ENCODE peak calls at places on chromosome 10, in ten cellular contexts. One of them, this sample, is unnamed.
A peak's percentile ranks its signal among the peaks of the same experiment; 100 is the strongest.

GRCh38 chr10:55146032-55146431 is 345.0 kb upstream of the PCDH15 start:
- DNase-seq in astrocyte: peak; percentile 78
- DNase-seq in neural progenitor cell: no peak
- DNase-seq in H9: no peak
- DNase-seq in IMR-90: no peak
- DNase-seq in mammary epithelial cell: peak; percentile 32
- DNase-seq in endothelial cell of umbilical vein: peak; percentile 24
- DNase-seq in fibroblast of lung: peak; percentile 91
- DNase-seq in mesendoderm: no peak
- DNase-seq in H1: no peak
- DNase-seq in this sample: peak; percentile 24

GRCh38 chr10:19929466-19930140 is 113.4 kb downstream of the PLXDC2 start:
- DNase-seq in mammary epithelial cell: peak; percentile 80
- DNase-seq in neural progenitor cell: no peak
- DNase-seq in H1: no peak
- DNase-seq in astrocyte: peak; percentile 86
- DNase-seq in H9: no peak
- DNase-seq in mesendoderm: no peak
- DNase-seq in IMR-90: peak; percentile 77
- DNase-seq in fibroblast of lung: peak; percentile 84
- DNase-seq in endothelial cell of umbilical vein: peak; percentile 61
- DNase-seq in this sample: peak; percentile 74

GRCh38 chr10:17113346-17113745 is 16.3 kb downstream of the CUBN start:
- DNase-seq in fibroblast of lung: no peak
- DNase-seq in mammary epithelial cell: peak; percentile 95
- DNase-seq in mesendoderm: no peak
- DNase-seq in astrocyte: no peak
- DNase-seq in neural progenitor cell: no peak
- DNase-seq in H9: no peak
- DNase-seq in IMR-90: no peak
- DNase-seq in H1: no peak
- DNase-seq in endothelial cell of umbilical vein: no peak
- DNase-seq in this sample: peak; percentile 20

GRCh38 chr10:123144697-123145541 is 3.0 kb upstream of the HMX2 start:
- DNase-seq in mammary epithelial cell: peak; percentile 14
- DNase-seq in H9: peak; percentile 71
- DNase-seq in neural progenitor cell: peak; percentile 55
- DNase-seq in astrocyte: no peak
- DNase-seq in endothelial cell of umbilical vein: no peak
- DNase-seq in IMR-90: no peak
- DNase-seq in mesendoderm: peak; percentile 64
- DNase-seq in H1: no peak
- DNase-seq in fibroblast of lung: no peak
- DNase-seq in this sample: peak; percentile 21

GRCh38 chr10:5948999-5949759 is 28.2 kb downstream of the IL15RA start:
- DNase-seq in H1: peak; percentile 38
- DNase-seq in mammary epithelial cell: peak; percentile 55
- DNase-seq in IMR-90: peak; percentile 71
- DNase-seq in fibroblast of lung: peak; percentile 76
- DNase-seq in astrocyte: peak; percentile 37
- DNase-seq in endothelial cell of umbilical vein: peak; percentile 82
- DNase-seq in H9: peak; percentile 76
- DNase-seq in mesendoderm: peak; percentile 75
- DNase-seq in neural progenitor cell: peak; percentile 71
- DNase-seq in this sample: peak; percentile 76

GRCh38 chr10:91616124-91616523 is 16.7 kb downstream of the PPP1R3C start:
- DNase-seq in endothelial cell of umbilical vein: no peak
- DNase-seq in mammary epithelial cell: no peak
- DNase-seq in H1: no peak
- DNase-seq in neural progenitor cell: no peak
- DNase-seq in astrocyte: peak; percentile 93
- DNase-seq in H9: no peak
- DNase-seq in IMR-90: no peak
- DNase-seq in fibroblast of lung: peak; percentile 54
- DNase-seq in mesendoderm: no peak
- DNase-seq in this sample: no peak

GRCh38 chr10:6409982-6410694 is 169.9 kb downstream of the PRKCQ start:
- DNase-seq in H9: no peak
- DNase-seq in H1: no peak
- DNase-seq in mesendoderm: peak; percentile 67
- DNase-seq in IMR-90: peak; percentile 76
- DNase-seq in mammary epithelial cell: peak; percentile 35
- DNase-seq in neural progenitor cell: no peak
- DNase-seq in endothelial cell of umbilical vein: peak; percentile 21
- DNase-seq in fibroblast of lung: peak; percentile 93
- DNase-seq in astrocyte: peak; percentile 39
- DNase-seq in this sample: peak; percentile 78

GRCh38 chr10:112628951-112629604 is 182.1 kb downstream of the VTI1A start:
- DNase-seq in endothelial cell of umbilical vein: no peak
- DNase-seq in H1: no peak
- DNase-seq in mammary epithelial cell: no peak
- DNase-seq in neural progenitor cell: no peak
- DNase-seq in IMR-90: no peak
- DNase-seq in fibroblast of lung: no peak
- DNase-seq in astrocyte: no peak
- DNase-seq in mesendoderm: no peak
- DNase-seq in H9: no peak
- DNase-seq in this sample: no peak

GRCh38 chr10:106931159-106931852 is 233.2 kb downstream of the SORCS1 start:
- DNase-seq in mesendoderm: no peak
- DNase-seq in H9: no peak
- DNase-seq in fibroblast of lung: no peak
- DNase-seq in neural progenitor cell: no peak
- DNase-seq in mammary epithelial cell: no peak
- DNase-seq in IMR-90: no peak
- DNase-seq in H1: no peak
- DNase-seq in endothelial cell of umbilical vein: no peak
- DNase-seq in astrocyte: no peak
- DNase-seq in this sample: no peak

GRCh38 chr10:22086730-22087364 is 83.3 kb upstream of the DNAJC1 start:
- DNase-seq in IMR-90: peak; percentile 54
- DNase-seq in endothelial cell of umbilical vein: no peak
- DNase-seq in mesendoderm: peak; percentile 79
- DNase-seq in H1: no peak
- DNase-seq in neural progenitor cell: peak; percentile 57
- DNase-seq in mammary epithelial cell: peak; percentile 27
- DNase-seq in astrocyte: peak; percentile 36
- DNase-seq in H9: peak; percentile 54
- DNase-seq in fibroblast of lung: peak; percentile 87
- DNase-seq in this sample: peak; percentile 92

GRCh38 chr10:119803264-119803663 is 69.4 kb downstream of the MCMBP start:
- DNase-seq in mammary epithelial cell: peak; percentile 16
- DNase-seq in H9: no peak
- DNase-seq in endothelial cell of umbilical vein: no peak
- DNase-seq in astrocyte: peak; percentile 75
- DNase-seq in IMR-90: peak; percentile 73
- DNase-seq in fibroblast of lung: peak; percentile 39
- DNase-seq in mesendoderm: no peak
- DNase-seq in neural progenitor cell: no peak
- DNase-seq in H1: no peak
- DNase-seq in this sample: peak; percentile 77

GRCh38 chr10:113027574-113028392 is 77.7 kb downstream of the TCF7L2 start:
- DNase-seq in fibroblast of lung: peak; percentile 18
- DNase-seq in mammary epithelial cell: no peak
- DNase-seq in H9: no peak
- DNase-seq in IMR-90: no peak
- DNase-seq in endothelial cell of umbilical vein: peak; percentile 31
- DNase-seq in neural progenitor cell: peak; percentile 84
- DNase-seq in H1: no peak
- DNase-seq in astrocyte: no peak
- DNase-seq in mesendoderm: peak; percentile 84
- DNase-seq in this sample: peak; percentile 37

GRCh38 chr10:119393845-119394244 is 148.7 kb downstream of the RGS10 start:
- DNase-seq in IMR-90: no peak
- DNase-seq in fibroblast of lung: no peak
- DNase-seq in endothelial cell of umbilical vein: no peak
- DNase-seq in neural progenitor cell: no peak
- DNase-seq in H9: no peak
- DNase-seq in astrocyte: no peak
- DNase-seq in mesendoderm: no peak
- DNase-seq in H1: no peak
- DNase-seq in mammary epithelial cell: no peak
- DNase-seq in this sample: no peak

GRCh38 chr10:127797339-127797738 is 60.4 kb downstream of the FOXI2 start:
- DNase-seq in H1: peak; percentile 9
- DNase-seq in neural progenitor cell: no peak
- DNase-seq in endothelial cell of umbilical vein: peak; percentile 15
- DNase-seq in fibroblast of lung: peak; percentile 4
- DNase-seq in astrocyte: no peak
- DNase-seq in mammary epithelial cell: no peak
- DNase-seq in H9: peak; percentile 51
- DNase-seq in mesendoderm: peak; percentile 6
- DNase-seq in IMR-90: peak; percentile 20
- DNase-seq in this sample: no peak

GRCh38 chr10:21517134-21517982 is 8.1 kb downstream of the SKIDA1 start:
- DNase-seq in endothelial cell of umbilical vein: peak; percentile 53
- DNase-seq in mesendoderm: peak; percentile 87
- DNase-seq in IMR-90: peak; percentile 59
- DNase-seq in fibroblast of lung: peak; percentile 72
- DNase-seq in neural progenitor cell: peak; percentile 86
- DNase-seq in H1: no peak
- DNase-seq in H9: peak; percentile 79
- DNase-seq in mammary epithelial cell: peak; percentile 59
- DNase-seq in astrocyte: peak; percentile 64
- DNase-seq in this sample: peak; percentile 76

GRCh38 chr10:50987934-50988333 is 86.4 kb upstream of the PRKG1 start:
- DNase-seq in endothelial cell of umbilical vein: no peak
- DNase-seq in astrocyte: no peak
- DNase-seq in H1: no peak
- DNase-seq in fibroblast of lung: no peak
- DNase-seq in IMR-90: no peak
- DNase-seq in H9: no peak
- DNase-seq in neural progenitor cell: no peak
- DNase-seq in mammary epithelial cell: no peak
- DNase-seq in mesendoderm: no peak
- DNase-seq in this sample: no peak
- H3K4me2 ChIP-seq in endothelial cell of umbilical vein: no peak overlapping the region
- H3K4me2 ChIP-seq in astrocyte: no peak overlapping the region
- H3K4me2 ChIP-seq in H1: no peak overlapping the region
- H3K4me2 ChIP-seq in fibroblast of lung: no peak overlapping the region
- H3K4me2 ChIP-seq in IMR-90: no peak overlapping the region
- H3K4me2 ChIP-seq in H9: no peak overlapping the region
- H3K4me2 ChIP-seq in neural progenitor cell: no peak overlapping the region
- H3K4me2 ChIP-seq in mammary epithelial cell: no peak overlapping the region
- H3K4me2 ChIP-seq in mesendoderm: no peak overlapping the region
- H3K4me2 ChIP-seq in this sample: no peak overlapping the region

DNA sequence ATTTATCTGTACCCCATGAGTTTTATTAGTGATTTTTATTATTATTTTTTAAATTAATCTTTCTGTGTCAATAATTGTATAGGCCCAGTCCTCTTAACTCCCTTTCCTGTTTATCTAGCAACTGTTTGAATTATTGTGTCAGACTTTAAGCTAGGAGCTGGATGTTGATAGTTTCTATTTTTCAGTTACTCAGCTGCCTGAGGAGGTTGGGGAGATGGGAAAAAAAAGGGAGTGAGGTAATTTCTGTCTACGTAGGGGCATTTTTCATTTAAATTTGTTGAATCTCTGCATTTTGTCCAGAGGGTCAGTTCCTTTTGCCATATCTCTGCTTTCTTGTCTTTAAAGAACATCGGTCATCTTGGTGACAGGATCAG is 5.0 kb upstream of the ZNF518A start:
- DNase-seq in H1: no peak
- DNase-seq in fibroblast of lung: peak; percentile 10
- DNase-seq in astrocyte: no peak
- DNase-seq in neural progenitor cell: no peak
- DNase-seq in IMR-90: peak; percentile 44
- DNase-seq in mammary epithelial cell: no peak
- DNase-seq in H9: no peak
- DNase-seq in mesendoderm: no peak
- DNase-seq in endothelial cell of umbilical vein: peak; percentile 49
- DNase-seq in this sample: no peak
- H3K4me2 ChIP-seq in H1: peak overlapping the region; percentile 93
- H3K4me2 ChIP-seq in fibroblast of lung: no peak overlapping the region
- H3K4me2 ChIP-seq in astrocyte: no peak overlapping the region
- H3K4me2 ChIP-seq in neural progenitor cell: peak overlapping the region; percentile 84
- H3K4me2 ChIP-seq in IMR-90: no peak overlapping the region
- H3K4me2 ChIP-seq in mammary epithelial cell: peak overlapping the region; percentile 58
- H3K4me2 ChIP-seq in H9: peak overlapping the region; percentile 63
- H3K4me2 ChIP-seq in mesendoderm: no peak overlapping the region
- H3K4me2 ChIP-seq in endothelial cell of umbilical vein: no peak overlapping the region
- H3K4me2 ChIP-seq in this sample: peak overlapping the region; percentile 26

DNA sequence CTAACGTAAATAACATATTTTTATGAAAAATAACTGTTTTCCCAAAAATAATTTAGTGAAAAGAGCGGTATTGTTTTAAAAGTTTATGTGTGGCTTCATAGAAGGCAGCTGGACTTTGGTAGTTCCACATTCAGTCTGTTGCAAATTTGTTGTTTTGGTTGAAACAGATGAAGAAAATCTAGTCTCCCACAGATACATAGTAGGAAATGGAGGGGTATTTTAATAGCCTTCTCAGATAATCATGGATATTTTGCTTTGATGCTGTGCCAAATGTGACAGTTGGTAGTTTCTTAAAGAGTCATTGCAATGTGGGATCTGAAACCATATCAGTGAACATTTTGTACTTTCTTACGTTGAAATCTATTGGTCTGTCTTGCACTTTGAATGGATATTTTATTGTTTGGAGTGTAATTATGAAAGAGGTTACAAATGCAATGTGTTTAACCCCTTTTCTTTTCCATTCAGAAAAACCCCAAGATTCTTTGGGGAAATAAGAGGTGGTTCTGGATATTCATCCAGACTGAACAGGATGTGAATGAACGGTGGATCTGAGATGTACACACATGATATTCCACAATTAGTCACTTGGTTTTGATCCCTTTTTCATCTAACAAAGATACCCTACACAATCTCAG is 10.4 kb downstream of the ZNF365 start:
- DNase-seq in neural progenitor cell: no peak
- DNase-seq in endothelial cell of umbilical vein: no peak
- DNase-seq in IMR-90: no peak
- DNase-seq in mammary epithelial cell: peak; percentile 89
- DNase-seq in astrocyte: peak; percentile 55
- DNase-seq in H9: no peak
- DNase-seq in fibroblast of lung: no peak
- DNase-seq in mesendoderm: no peak
- DNase-seq in H1: no peak
- DNase-seq in this sample: peak; percentile 39
- H3K4me2 ChIP-seq in neural progenitor cell: no peak overlapping the region
- H3K4me2 ChIP-seq in endothelial cell of umbilical vein: peak overlapping the region; percentile 94
- H3K4me2 ChIP-seq in IMR-90: peak overlapping the region; percentile 39
- H3K4me2 ChIP-seq in mammary epithelial cell: peak overlapping the region; percentile 74
- H3K4me2 ChIP-seq in astrocyte: peak overlapping the region; percentile 65
- H3K4me2 ChIP-seq in H9: no peak overlapping the region
- H3K4me2 ChIP-seq in fibroblast of lung: no peak overlapping the region
- H3K4me2 ChIP-seq in mesendoderm: no peak overlapping the region
- H3K4me2 ChIP-seq in H1: no peak overlapping the region
- H3K4me2 ChIP-seq in this sample: peak overlapping the region; percentile 68

GRCh38 chr10:49074836-49075235 is 40.5 kb downstream of the VSTM4 start:
- DNase-seq in neural progenitor cell: no peak
- DNase-seq in astrocyte: no peak
- DNase-seq in H1: no peak
- DNase-seq in endothelial cell of umbilical vein: no peak
- DNase-seq in mammary epithelial cell: no peak
- DNase-seq in mesendoderm: no peak
- DNase-seq in IMR-90: no peak
- DNase-seq in fibroblast of lung: no peak
- DNase-seq in H9: no peak
- DNase-seq in this sample: no peak
- H3K4me2 ChIP-seq in neural progenitor cell: no peak overlapping the region
- H3K4me2 ChIP-seq in astrocyte: no peak overlapping the region
- H3K4me2 ChIP-seq in H1: no peak overlapping the region
- H3K4me2 ChIP-seq in endothelial cell of umbilical vein: no peak overlapping the region
- H3K4me2 ChIP-seq in mammary epithelial cell: no peak overlapping the region
- H3K4me2 ChIP-seq in mesendoderm: no peak overlapping the region
- H3K4me2 ChIP-seq in IMR-90: no peak overlapping the region
- H3K4me2 ChIP-seq in fibroblast of lung: no peak overlapping the region
- H3K4me2 ChIP-seq in H9: no peak overlapping the region
- H3K4me2 ChIP-seq in this sample: no peak overlapping the region

GRCh38 chr10:69976795-69977546 is 75.7 kb upstream of the MACROH2A2 start:
- DNase-seq in astrocyte: no peak
- DNase-seq in IMR-90: no peak
- DNase-seq in mammary epithelial cell: peak; percentile 21
- DNase-seq in endothelial cell of umbilical vein: no peak
- DNase-seq in mesendoderm: no peak
- DNase-seq in H9: no peak
- DNase-seq in fibroblast of lung: no peak
- DNase-seq in H1: no peak
- DNase-seq in neural progenitor cell: no peak
- DNase-seq in this sample: no peak
- H3K4me2 ChIP-seq in astrocyte: no peak overlapping the region
- H3K4me2 ChIP-seq in IMR-90: no peak overlapping the region
- H3K4me2 ChIP-seq in mammary epithelial cell: peak overlapping the region; percentile 68
- H3K4me2 ChIP-seq in endothelial cell of umbilical vein: no peak overlapping the region
- H3K4me2 ChIP-seq in mesendoderm: no peak overlapping the region
- H3K4me2 ChIP-seq in H9: no peak overlapping the region
- H3K4me2 ChIP-seq in fibroblast of lung: no peak overlapping the region
- H3K4me2 ChIP-seq in H1: no peak overlapping the region
- H3K4me2 ChIP-seq in neural progenitor cell: no peak overlapping the region
- H3K4me2 ChIP-seq in this sample: no peak overlapping the region

This sample was measured in GM23248.